ENCODE peak calls at places on chromosomes 3 and 15, in seven cellular contexts. One of them, this sample, is unnamed.

GRCh38 chr3:29925150-29925549 is 644.3 kb downstream of the RBMS3 start:
- DNase-seq in breast epithelium: no peak
- DNase-seq in lung: no peak
- DNase-seq in A549: no peak
- DNase-seq in GM12865: no peak
- DNase-seq in sigmoid colon: no peak
- DNase-seq in lower lobe of right lung: no peak
- DNase-seq in this sample: no peak

GRCh38 chr15:97909291-97909891 is 51.1 kb upstream of the ARRDC4 start:
- DNase-seq in sigmoid colon: peak; percentile 79
- DNase-seq in A549: peak; percentile 59
- DNase-seq in lower lobe of right lung: peak; percentile 63
- DNase-seq in breast epithelium: no peak
- DNase-seq in lung: peak; percentile 65
- DNase-seq in GM12865: peak; percentile 56
- DNase-seq in this sample: peak; percentile 51

GRCh38 chr3:184666422-184666821 is 45.4 kb downstream of the MAGEF1 start:
- DNase-seq in GM12865: no peak
- DNase-seq in breast epithelium: no peak
- DNase-seq in sigmoid colon: no peak
- DNase-seq in A549: no peak
- DNase-seq in lower lobe of right lung: no peak
- DNase-seq in lung: no peak
- DNase-seq in this sample: no peak

GRCh38 chr3:12451481-12451880 is 32.8 kb upstream of the TSEN2 start:
- DNase-seq in A549: no peak
- DNase-seq in breast epithelium: no peak
- DNase-seq in lung: no peak
- DNase-seq in sigmoid colon: no peak
- DNase-seq in lower lobe of right lung: no peak
- DNase-seq in GM12865: no peak
- DNase-seq in this sample: no peak

GRCh38 chr15:98231696-98232440 is 271.4 kb downstream of the ARRDC4 start:
- DNase-seq in sigmoid colon: no peak
- DNase-seq in lower lobe of right lung: no peak
- DNase-seq in lung: no peak
- DNase-seq in GM12865: no peak
- DNase-seq in A549: no peak
- DNase-seq in breast epithelium: no peak
- DNase-seq in this sample: no peak

GRCh38 chr15:89385596-89386242 is 51.1 kb upstream of the POLG start:
- DNase-seq in lung: no peak
- DNase-seq in GM12865: no peak
- DNase-seq in breast epithelium: no peak
- DNase-seq in sigmoid colon: no peak
- DNase-seq in lower lobe of right lung: no peak
- DNase-seq in A549: no peak
- DNase-seq in this sample: no peak

GRCh38 chr3:185733980-185734724 is 90.7 kb downstream of the IGF2BP2 start:
- DNase-seq in A549: peak; percentile 82
- DNase-seq in sigmoid colon: no peak
- DNase-seq in lung: peak; percentile 49
- DNase-seq in breast epithelium: no peak
- DNase-seq in GM12865: peak; percentile 79
- DNase-seq in lower lobe of right lung: no peak
- DNase-seq in this sample: peak; percentile 52

GRCh38 chr3:164155386-164155785 is 922.9 kb downstream of the SI start:
- DNase-seq in lung: no peak
- DNase-seq in GM12865: no peak
- DNase-seq in sigmoid colon: no peak
- DNase-seq in lower lobe of right lung: no peak
- DNase-seq in breast epithelium: no peak
- DNase-seq in A549: no peak
- DNase-seq in this sample: no peak

GRCh38 chr15:43775411-43775965 is 1.3 kb downstream of the ELL3 start:
- DNase-seq in breast epithelium: peak; percentile 65
- DNase-seq in sigmoid colon: no peak
- DNase-seq in GM12865: no peak
- DNase-seq in A549: peak; percentile 77
- DNase-seq in lower lobe of right lung: no peak
- DNase-seq in lung: peak; percentile 51
- DNase-seq in this sample: peak; percentile 31

GRCh38 chr15:75669191-75669878 is 21.6 kb downstream of the SNX33 start:
- DNase-seq in lower lobe of right lung: no peak
- DNase-seq in GM12865: no peak
- DNase-seq in A549: peak; percentile 35
- DNase-seq in breast epithelium: no peak
- DNase-seq in sigmoid colon: no peak
- DNase-seq in lung: no peak
- DNase-seq in this sample: no peak

GRCh38 chr15:78007965-78008886 is 69.3 kb downstream of the TBC1D2B start:
- DNase-seq in lung: peak; percentile 69
- DNase-seq in lower lobe of right lung: peak; percentile 70
- DNase-seq in A549: no peak
- DNase-seq in GM12865: no peak
- DNase-seq in breast epithelium: no peak
- DNase-seq in sigmoid colon: peak; percentile 94
- DNase-seq in this sample: no peak

GRCh38 chr3:28476194-28476593 is 127.6 kb upstream of the AZI2 start:
- DNase-seq in lower lobe of right lung: no peak
- DNase-seq in sigmoid colon: no peak
- DNase-seq in A549: peak; percentile 54
- DNase-seq in lung: no peak
- DNase-seq in breast epithelium: no peak
- DNase-seq in GM12865: peak; percentile 45
- DNase-seq in this sample: peak; percentile 43

GRCh38 chr3:127698264-127699097 is 25.7 kb downstream of the ABTB1 start:
- DNase-seq in GM12865: no peak
- DNase-seq in lower lobe of right lung: peak; percentile 29
- DNase-seq in A549: no peak
- DNase-seq in breast epithelium: no peak
- DNase-seq in sigmoid colon: no peak
- DNase-seq in lung: no peak
- DNase-seq in this sample: no peak

GRCh38 chr3:46545695-46546630 is 20.1 kb downstream of the LRRC2 start:
- DNase-seq in breast epithelium: no peak
- DNase-seq in GM12865: no peak
- DNase-seq in lower lobe of right lung: no peak
- DNase-seq in sigmoid colon: no peak
- DNase-seq in lung: no peak
- DNase-seq in A549: no peak
- DNase-seq in this sample: peak; percentile 81

GRCh38 chr3:124745092-124745491 is 14.8 kb downstream of the UMPS start:
- DNase-seq in lower lobe of right lung: no peak
- DNase-seq in lung: no peak
- DNase-seq in breast epithelium: no peak
- DNase-seq in A549: no peak
- DNase-seq in sigmoid colon: no peak
- DNase-seq in GM12865: no peak
- DNase-seq in this sample: no peak

GRCh38 chr3:1348547-1348946 is 255.7 kb downstream of the CNTN6 start:
- DNase-seq in GM12865: no peak
- DNase-seq in sigmoid colon: no peak
- DNase-seq in breast epithelium: no peak
- DNase-seq in lower lobe of right lung: no peak
- DNase-seq in A549: no peak
- DNase-seq in lung: no peak
- DNase-seq in this sample: no peak

GRCh38 chr3:4355401-4356224 is 52.4 kb downstream of the SETMAR start:
- DNase-seq in lower lobe of right lung: no peak
- DNase-seq in lung: no peak
- DNase-seq in GM12865: no peak
- DNase-seq in A549: no peak
- DNase-seq in breast epithelium: no peak
- DNase-seq in sigmoid colon: no peak
- DNase-seq in this sample: no peak

GRCh38 chr3:11509175-11510000 is 134.3 kb downstream of the VGLL4 start:
- DNase-seq in lung: peak; percentile 52
- DNase-seq in sigmoid colon: peak; percentile 93
- DNase-seq in GM12865: no peak
- DNase-seq in breast epithelium: no peak
- DNase-seq in A549: peak; percentile 33
- DNase-seq in lower lobe of right lung: peak; percentile 67
- DNase-seq in this sample: peak; percentile 11

GRCh38 chr15:66291816-66292215 is 1.6 kb upstream of the DIS3L start:
- DNase-seq in breast epithelium: no peak
- DNase-seq in A549: no peak
- DNase-seq in lung: no peak
- DNase-seq in GM12865: peak; percentile 2
- DNase-seq in lower lobe of right lung: no peak
- DNase-seq in sigmoid colon: no peak
- DNase-seq in this sample: peak; percentile 45

GRCh38 chr3:141656771-141657170 is 81.3 kb upstream of the RNF7 start:
- DNase-seq in GM12865: no peak
- DNase-seq in breast epithelium: no peak
- DNase-seq in lower lobe of right lung: no peak
- DNase-seq in lung: no peak
- DNase-seq in A549: no peak
- DNase-seq in sigmoid colon: no peak
- DNase-seq in this sample: no peak

GRCh38 chr15:101169457-101170071 is 82.3 kb downstream of the CHSY1 start:
- DNase-seq in breast epithelium: no peak
- DNase-seq in sigmoid colon: peak; percentile 59
- DNase-seq in lower lobe of right lung: no peak
- DNase-seq in lung: no peak
- DNase-seq in GM12865: no peak
- DNase-seq in A549: no peak
- DNase-seq in this sample: no peak
- H3K4me3 ChIP-seq in breast epithelium: no peak overlapping the region
- H3K4me3 ChIP-seq in sigmoid colon: no peak overlapping the region
- H3K4me3 ChIP-seq in lower lobe of right lung: no peak overlapping the region
- H3K4me3 ChIP-seq in lung: no peak overlapping the region
- H3K4me3 ChIP-seq in GM12865: no peak overlapping the region
- H3K4me3 ChIP-seq in A549: no peak overlapping the region
- H3K4me3 ChIP-seq in this sample: no peak overlapping the region

DNA sequence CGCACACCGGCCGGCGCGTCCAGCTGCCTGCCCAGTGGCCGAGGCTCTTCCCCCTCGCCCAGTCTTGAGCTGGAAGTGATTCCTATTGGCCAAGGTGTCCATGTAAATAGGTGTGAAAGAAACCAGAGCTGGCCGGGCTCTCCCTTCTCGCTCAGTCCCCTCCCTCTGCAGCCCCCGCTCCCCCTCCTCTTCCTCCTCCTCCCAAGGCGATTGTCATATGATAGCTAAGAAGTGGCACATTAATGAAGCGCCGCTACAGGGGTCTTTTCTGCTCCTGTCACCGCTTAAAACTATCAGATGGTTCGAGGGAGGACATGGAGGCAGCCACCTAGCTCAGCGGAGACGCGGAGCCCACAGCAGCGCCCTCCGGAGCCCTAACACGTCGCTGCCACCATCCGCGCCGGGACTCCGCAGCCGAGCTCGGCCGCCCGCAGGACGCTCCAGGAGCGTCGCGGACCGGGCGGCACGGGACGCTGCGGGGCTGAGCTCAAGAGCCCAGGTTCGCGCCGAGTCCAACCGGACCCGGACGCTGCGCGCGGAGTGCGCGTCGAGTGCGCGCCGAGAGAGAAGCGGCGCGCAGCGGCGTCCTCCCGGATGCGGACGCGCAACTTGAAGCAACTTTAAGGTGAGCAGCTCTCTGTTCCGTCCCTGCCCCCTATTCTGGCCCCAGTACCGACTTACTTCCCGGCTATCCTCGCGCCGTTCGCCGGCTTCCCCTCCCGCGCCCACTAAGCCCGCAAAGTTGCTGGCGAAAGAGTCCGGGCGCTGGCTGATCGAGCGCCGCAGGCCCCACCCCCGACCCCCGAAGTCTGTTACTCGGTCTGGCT is at the start of gene FOXB1:
- DNase-seq in sigmoid colon: no peak
- DNase-seq in A549: no peak
- DNase-seq in lower lobe of right lung: no peak
- DNase-seq in breast epithelium: no peak
- DNase-seq in GM12865: no peak
- DNase-seq in lung: no peak
- DNase-seq in this sample: no peak
- H3K4me3 ChIP-seq in sigmoid colon: peak within 1 kb of the TSS; percentile 45
- H3K4me3 ChIP-seq in A549: peak within 1 kb of the TSS; percentile 47
- H3K4me3 ChIP-seq in lower lobe of right lung: peak within 1 kb of the TSS; percentile 58
- H3K4me3 ChIP-seq in breast epithelium: no peak within 1 kb of the TSS
- H3K4me3 ChIP-seq in GM12865: no peak within 1 kb of the TSS
- H3K4me3 ChIP-seq in lung: no peak within 1 kb of the TSS
- H3K4me3 ChIP-seq in this sample: no peak within 1 kb of the TSS

GRCh38 chr15:38254065-38254883 is 1.6 kb downstream of the SPRED1 start:
- DNase-seq in sigmoid colon: peak; percentile 68
- DNase-seq in GM12865: peak; percentile 60
- DNase-seq in lower lobe of right lung: peak; percentile 51
- DNase-seq in breast epithelium: no peak
- DNase-seq in A549: peak; percentile 60
- DNase-seq in lung: peak; percentile 51
- DNase-seq in this sample: peak; percentile 86

GRCh38 chr15:38252481-38253311 is at the start of gene SPRED1:
- DNase-seq in breast epithelium: peak; percentile 72
- DNase-seq in A549: no peak
- DNase-seq in sigmoid colon: peak; percentile 90
- DNase-seq in lung: peak; percentile 62
- DNase-seq in lower lobe of right lung: peak; percentile 82
- DNase-seq in GM12865: peak; percentile 30
- DNase-seq in this sample: peak; percentile 42

GRCh38 chr15:38253448-38253847 is 812 bp downstream of the SPRED1 start:
- DNase-seq in GM12865: peak; percentile 3
- DNase-seq in breast epithelium: no peak
- DNase-seq in lower lobe of right lung: no peak
- DNase-seq in sigmoid colon: no peak
- DNase-seq in A549: peak; percentile 51
- DNase-seq in lung: no peak
- DNase-seq in this sample: peak; percentile 18

GRCh38 chr15:38257676-38258075 is 5.0 kb downstream of the SPRED1 start:
- DNase-seq in lung: no peak
- DNase-seq in A549: no peak
- DNase-seq in breast epithelium: no peak
- DNase-seq in sigmoid colon: no peak
- DNase-seq in lower lobe of right lung: no peak
- DNase-seq in GM12865: no peak
- DNase-seq in this sample: no peak

DNA sequence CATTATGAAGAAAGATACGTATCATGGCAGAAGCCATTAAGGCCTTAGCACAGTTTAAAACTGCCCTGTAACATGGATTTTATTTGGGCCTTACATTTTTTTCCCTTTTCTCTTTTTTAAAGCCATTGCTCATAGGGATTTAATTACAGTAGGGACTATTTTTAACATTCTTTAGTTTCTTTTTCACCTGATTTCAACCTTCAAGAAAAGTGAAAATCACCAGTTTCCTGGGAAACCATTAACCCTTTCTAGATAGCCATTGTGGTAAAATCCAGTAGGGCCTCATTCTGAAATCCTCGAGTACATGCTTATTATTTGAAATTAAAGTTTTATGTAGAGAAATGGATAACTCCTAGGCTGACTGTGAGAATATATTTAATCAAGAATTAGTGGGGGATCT is 3.1 kb downstream of the SPRED1 start:
- DNase-seq in lung: no peak
- DNase-seq in A549: no peak
- DNase-seq in sigmoid colon: no peak
- DNase-seq in GM12865: no peak
- DNase-seq in lower lobe of right lung: no peak
- DNase-seq in breast epithelium: no peak
- DNase-seq in this sample: no peak
- H3K4me3 ChIP-seq in lung: no peak overlapping the region
- H3K4me3 ChIP-seq in A549: no peak overlapping the region
- H3K4me3 ChIP-seq in sigmoid colon: peak overlapping the region; percentile 89
- H3K4me3 ChIP-seq in GM12865: no peak overlapping the region
- H3K4me3 ChIP-seq in lower lobe of right lung: peak overlapping the region; percentile 84
- H3K4me3 ChIP-seq in breast epithelium: no peak overlapping the region
- H3K4me3 ChIP-seq in this sample: no peak overlapping the region

GRCh38 chr3:58419782-58420512 is 13.7 kb downstream of the PDHB start:
- DNase-seq in lower lobe of right lung: no peak
- DNase-seq in A549: no peak
- DNase-seq in GM12865: peak; percentile 75
- DNase-seq in sigmoid colon: peak; percentile 75
- DNase-seq in lung: no peak
- DNase-seq in breast epithelium: no peak
- DNase-seq in this sample: no peak
- H3K4me3 ChIP-seq in lower lobe of right lung: no peak overlapping the region
- H3K4me3 ChIP-seq in A549: no peak overlapping the region
- H3K4me3 ChIP-seq in GM12865: no peak overlapping the region
- H3K4me3 ChIP-seq in sigmoid colon: no peak overlapping the region
- H3K4me3 ChIP-seq in lung: no peak overlapping the region
- H3K4me3 ChIP-seq in breast epithelium: no peak overlapping the region
- H3K4me3 ChIP-seq in this sample: no peak overlapping the region